ENCODE peak calls at places on chromosomes 3 and 15, in nine cellular contexts. One of them, this sample, is unnamed.

GRCh38 chr3:150725548-150725947 is 21.8 kb upstream of the ERICH6 start:
- DNase-seq in GM20000: no peak
- DNase-seq in Peyer's patch: peak
- DNase-seq in psoas muscle: no peak
- DNase-seq in tibial nerve: no peak
- DNase-seq in NB4: no peak
- DNase-seq in left kidney: no peak
- DNase-seq in NCI-H1436: no peak
- DNase-seq in NCI-H1694 treated with DMSO at 0.1 percent for 48 hours: no peak
- DNase-seq in this sample: no peak

GRCh38 chr3:14418259-14418658 is 15.9 kb downstream of the SLC6A6 start:
- DNase-seq in GM20000: no peak
- DNase-seq in Peyer's patch: no peak
- DNase-seq in psoas muscle: no peak
- DNase-seq in tibial nerve: no peak
- DNase-seq in NB4: no peak
- DNase-seq in left kidney: no peak
- DNase-seq in NCI-H1436: no peak
- DNase-seq in NCI-H1694 treated with DMSO at 0.1 percent for 48 hours: no peak
- DNase-seq in this sample: no peak

GRCh38 chr15:89203705-89204273 is 17.6 kb downstream of the RLBP1 start:
- DNase-seq in GM20000: no peak
- DNase-seq in Peyer's patch: no peak
- DNase-seq in psoas muscle: no peak
- DNase-seq in tibial nerve: no peak
- DNase-seq in NB4: peak
- DNase-seq in left kidney: no peak
- DNase-seq in NCI-H1436: no peak
- DNase-seq in NCI-H1694 treated with DMSO at 0.1 percent for 48 hours: no peak
- DNase-seq in this sample: peak

GRCh38 chr15:51382787-51383186 is 41.3 kb downstream of the GLDN start:
- DNase-seq in GM20000: peak
- DNase-seq in Peyer's patch: no peak
- DNase-seq in psoas muscle: no peak
- DNase-seq in tibial nerve: peak
- DNase-seq in NB4: peak
- DNase-seq in left kidney: peak
- DNase-seq in NCI-H1436: peak
- DNase-seq in NCI-H1694 treated with DMSO at 0.1 percent for 48 hours: peak
- DNase-seq in this sample: peak

GRCh38 chr15:54915382-54915781 is 281.4 kb downstream of the RSL24D1 start:
- DNase-seq in GM20000: no peak
- DNase-seq in Peyer's patch: no peak
- DNase-seq in psoas muscle: no peak
- DNase-seq in tibial nerve: no peak
- DNase-seq in NB4: no peak
- DNase-seq in left kidney: no peak
- DNase-seq in NCI-H1436: no peak
- DNase-seq in NCI-H1694 treated with DMSO at 0.1 percent for 48 hours: no peak
- DNase-seq in this sample: no peak

GRCh38 chr15:80560601-80561025 is 134.5 kb upstream of the ABHD17C start:
- DNase-seq in GM20000: no peak
- DNase-seq in Peyer's patch: no peak
- DNase-seq in psoas muscle: no peak
- DNase-seq in tibial nerve: no peak
- DNase-seq in NB4: peak
- DNase-seq in left kidney: no peak
- DNase-seq in NCI-H1436: no peak
- DNase-seq in NCI-H1694 treated with DMSO at 0.1 percent for 48 hours: no peak
- DNase-seq in this sample: no peak

GRCh38 chr3:151765685-151766084 is 32.0 kb downstream of the AADACL2 start:
- DNase-seq in GM20000: no peak
- DNase-seq in Peyer's patch: no peak
- DNase-seq in psoas muscle: no peak
- DNase-seq in tibial nerve: no peak
- DNase-seq in NB4: no peak
- DNase-seq in left kidney: no peak
- DNase-seq in NCI-H1436: no peak
- DNase-seq in NCI-H1694 treated with DMSO at 0.1 percent for 48 hours: no peak
- DNase-seq in this sample: no peak

GRCh38 chr3:185353225-185353624 is 9.7 kb upstream of the MAP3K13 start:
- DNase-seq in GM20000: no peak
- DNase-seq in Peyer's patch: no peak
- DNase-seq in psoas muscle: no peak
- DNase-seq in tibial nerve: no peak
- DNase-seq in NB4: no peak
- DNase-seq in left kidney: no peak
- DNase-seq in NCI-H1436: no peak
- DNase-seq in NCI-H1694 treated with DMSO at 0.1 percent for 48 hours: no peak
- DNase-seq in this sample: no peak

GRCh38 chr3:156304406-156304805 is 184.0 kb downstream of the KCNAB1 start:
- DNase-seq in GM20000: no peak
- DNase-seq in Peyer's patch: no peak
- DNase-seq in psoas muscle: no peak
- DNase-seq in tibial nerve: no peak
- DNase-seq in NB4: no peak
- DNase-seq in left kidney: no peak
- DNase-seq in NCI-H1436: no peak
- DNase-seq in NCI-H1694 treated with DMSO at 0.1 percent for 48 hours: no peak
- DNase-seq in this sample: no peak

GRCh38 chr15:99983171-99983891 is 250.1 kb upstream of the LYSMD4 start:
- DNase-seq in GM20000: no peak
- DNase-seq in Peyer's patch: no peak
- DNase-seq in psoas muscle: peak
- DNase-seq in tibial nerve: no peak
- DNase-seq in NB4: no peak
- DNase-seq in left kidney: peak
- DNase-seq in NCI-H1436: no peak
- DNase-seq in NCI-H1694 treated with DMSO at 0.1 percent for 48 hours: no peak
- DNase-seq in this sample: no peak

GRCh38 chr3:155101398-155101797 is 21.3 kb downstream of the MME start:
- DNase-seq in GM20000: no peak
- DNase-seq in Peyer's patch: no peak
- DNase-seq in psoas muscle: peak
- DNase-seq in tibial nerve: no peak
- DNase-seq in NB4: no peak
- DNase-seq in left kidney: peak
- DNase-seq in NCI-H1436: no peak
- DNase-seq in NCI-H1694 treated with DMSO at 0.1 percent for 48 hours: no peak
- DNase-seq in this sample: no peak

GRCh38 chr3:126745760-126746394 is 41.8 kb downstream of the CHCHD6 start:
- DNase-seq in GM20000: no peak
- DNase-seq in Peyer's patch: peak
- DNase-seq in psoas muscle: peak
- DNase-seq in tibial nerve: no peak
- DNase-seq in NB4: no peak
- DNase-seq in left kidney: no peak
- DNase-seq in NCI-H1436: no peak
- DNase-seq in NCI-H1694 treated with DMSO at 0.1 percent for 48 hours: no peak
- DNase-seq in this sample: no peak

GRCh38 chr3:77815467-77815866 is 775.6 kb downstream of the ROBO2 start:
- DNase-seq in GM20000: no peak
- DNase-seq in Peyer's patch: no peak
- DNase-seq in psoas muscle: no peak
- DNase-seq in tibial nerve: no peak
- DNase-seq in NB4: peak
- DNase-seq in left kidney: peak
- DNase-seq in NCI-H1436: no peak
- DNase-seq in NCI-H1694 treated with DMSO at 0.1 percent for 48 hours: no peak
- DNase-seq in this sample: peak

GRCh38 chr3:177465243-177465642 is 268.0 kb upstream of the TBL1XR1 start:
- DNase-seq in GM20000: no peak
- DNase-seq in Peyer's patch: no peak
- DNase-seq in psoas muscle: peak
- DNase-seq in tibial nerve: peak
- DNase-seq in NB4: no peak
- DNase-seq in left kidney: no peak
- DNase-seq in NCI-H1436: no peak
- DNase-seq in NCI-H1694 treated with DMSO at 0.1 percent for 48 hours: no peak
- DNase-seq in this sample: no peak

GRCh38 chr15:45458746-45459403 is 63.7 kb downstream of the SLC30A4 start:
- DNase-seq in GM20000: peak
- DNase-seq in Peyer's patch: peak
- DNase-seq in psoas muscle: peak
- DNase-seq in tibial nerve: peak
- DNase-seq in NB4: peak
- DNase-seq in left kidney: peak
- DNase-seq in NCI-H1436: peak
- DNase-seq in NCI-H1694 treated with DMSO at 0.1 percent for 48 hours: peak
- DNase-seq in this sample: peak

GRCh38 chr3:30318110-30318509 is 288.3 kb upstream of the TGFBR2 start:
- DNase-seq in GM20000: no peak
- DNase-seq in Peyer's patch: no peak
- DNase-seq in psoas muscle: no peak
- DNase-seq in tibial nerve: no peak
- DNase-seq in NB4: no peak
- DNase-seq in left kidney: no peak
- DNase-seq in NCI-H1436: no peak
- DNase-seq in NCI-H1694 treated with DMSO at 0.1 percent for 48 hours: no peak
- DNase-seq in this sample: no peak

GRCh38 chr3:4774531-4774930 is 204.7 kb upstream of the BHLHE40 start:
- DNase-seq in GM20000: no peak
- DNase-seq in Peyer's patch: no peak
- DNase-seq in psoas muscle: no peak
- DNase-seq in tibial nerve: no peak
- DNase-seq in NB4: no peak
- DNase-seq in left kidney: no peak
- DNase-seq in NCI-H1436: no peak
- DNase-seq in NCI-H1694 treated with DMSO at 0.1 percent for 48 hours: no peak
- DNase-seq in this sample: no peak

GRCh38 chr15:20356444-20357138 is 185.0 kb downstream of the GOLGA6L6 start:
- DNase-seq in GM20000: peak
- DNase-seq in Peyer's patch: no peak
- DNase-seq in psoas muscle: peak
- DNase-seq in tibial nerve: peak
- DNase-seq in NB4: peak
- DNase-seq in left kidney: no peak
- DNase-seq in NCI-H1436: no peak
- DNase-seq in NCI-H1694 treated with DMSO at 0.1 percent for 48 hours: no peak
- DNase-seq in this sample: no peak

GRCh38 chr3:179175358-179175757 is 27.2 kb downstream of the PIK3CA start:
- DNase-seq in GM20000: no peak
- DNase-seq in Peyer's patch: no peak
- DNase-seq in psoas muscle: no peak
- DNase-seq in tibial nerve: no peak
- DNase-seq in NB4: no peak
- DNase-seq in left kidney: no peak
- DNase-seq in NCI-H1436: no peak
- DNase-seq in NCI-H1694 treated with DMSO at 0.1 percent for 48 hours: no peak
- DNase-seq in this sample: no peak